ENCODE peak calls at places on chromosome 4, in ten cellular contexts. C is stimulated activated CD8-positive, alpha-beta memory T cell treated with anti-CD3 and anti-CD28 coated beads, Interleukin-15, amount 100 ng/mL, for 24 hours; F is NCI-H187; A is OCI-M1; J is germinal center; Y is kidney glomerular epithelial cell; T is nucleus accumbens; P is COLO829; X is NCI-H2171 treated with DMSO at 0.1 percent for 48 hours; E is occipital lobe. N is an unnamed sample.

GRCh38 chr4:151468715-151469696 is 60.0 kb downstream of the FHIP1A start:
- DNase-seq in X (no peak), T (no peak), F (no peak), A (no peak), E (no peak), C (no peak), Y (no peak), P (no peak), J (no peak), N (no peak)

GRCh38 chr4:159516556-159516955 is 413.7 kb downstream of the RAPGEF2 start:
- DNase-seq in Y (peak; percentile 73), J (no peak), F (no peak), A (no peak), C (no peak), T (no peak), P (no peak), E (no peak), X (no peak), N (no peak)

GRCh38 chr4:156915216-156915615 is 56.4 kb downstream of the PDGFC start:
- DNase-seq in Y (no peak), P (no peak), J (no peak), E (no peak), T (no peak), A (no peak), C (no peak), F (no peak), X (no peak), N (no peak)

GRCh38 chr4:81352476-81352875 is 119.2 kb downstream of the RASGEF1B start:
- DNase-seq in C (no peak), P (no peak), F (no peak), A (no peak), X (no peak), Y (no peak), T (no peak), J (no peak), E (no peak), N (no peak)

GRCh38 chr4:186949847-186950246 is 226.2 kb upstream of the FAT1 start:
- DNase-seq in E (no peak), X (no peak), F (no peak), A (no peak), P (no peak), T (no peak), C (no peak), Y (no peak), J (no peak), N (no peak)

GRCh38 chr4:1808396-1808795 is 15.3 kb downstream of the FGFR3 start:
- DNase-seq in E (no peak), X (no peak), Y (no peak), F (no peak), J (no peak), A (no peak), P (no peak), C (no peak), T (no peak), N (no peak)

GRCh38 chr4:145988628-145989027 is 50.0 kb upstream of the ZNF827 start:
- DNase-seq in F (no peak), J (no peak), T (no peak), P (no peak), X (no peak), E (no peak), C (no peak), Y (no peak), A (no peak), N (no peak)

GRCh38 chr4:169079942-169080827 is 70.1 kb upstream of the CBR4 start:
- DNase-seq in E (no peak), F (no peak), Y (no peak), J (peak; percentile 24), C (no peak), X (peak; percentile 44), T (no peak), P (peak; percentile 16), A (peak; percentile 67), N (no peak)

GRCh38 chr4:54233128-54233696 is 4.1 kb downstream of the PDGFRA start:
- DNase-seq in Y (peak; percentile 91), P (peak; percentile 73), E (peak; percentile 69), T (peak; percentile 70), A (peak; percentile 90), F (peak; percentile 76), J (peak; percentile 88), C (peak; percentile 59), X (peak; percentile 49), N (peak; percentile 63)

GRCh38 chr4:47774078-47774477 is 63.8 kb downstream of the CORIN start:
- DNase-seq in A (no peak), P (no peak), J (no peak), Y (no peak), E (no peak), X (no peak), T (no peak), F (no peak), C (no peak), N (no peak)

GRCh38 chr4:156654410-156654809 is 317.2 kb downstream of the PDGFC start:
- DNase-seq in E (no peak), F (no peak), A (no peak), X (no peak), J (no peak), Y (no peak), P (no peak), C (no peak), T (no peak), N (no peak)

GRCh38 chr4:84952776-84953175 is 13.7 kb downstream of the WDFY3 start:
- DNase-seq in X (no peak), C (no peak), F (no peak), E (no peak), J (no peak), T (no peak), P (no peak), Y (no peak), A (no peak), N (no peak)

GRCh38 chr4:54067163-54067562 is 2.8 kb upstream of the CHIC2 start:
- DNase-seq in A (no peak), T (no peak), F (no peak), J (no peak), Y (peak; percentile 57), X (no peak), P (no peak), E (no peak), C (no peak), N (no peak)

GRCh38 chr4:39970559-39971270 is 7.0 kb downstream of the PDS5A start:
- DNase-seq in Y (peak; percentile 89), X (no peak), J (no peak), A (peak; percentile 87), E (no peak), C (no peak), F (no peak), T (no peak), P (no peak), N (no peak)

GRCh38 chr4:61200195-61200990 is at the start of gene ADGRL3:
- DNase-seq in X (peak; percentile 52), Y (peak; percentile 37), T (peak; percentile 81), C (no peak), E (peak; percentile 74), A (peak; percentile 84), P (no peak), F (peak; percentile 67), J (no peak), N (peak; percentile 64)

GRCh38 chr4:145473203-145473602 is 8.4 kb upstream of the SMAD1 start:
- DNase-seq in A (no peak), X (no peak), C (no peak), F (no peak), J (no peak), E (no peak), P (no peak), T (no peak), Y (no peak), N (no peak)

GRCh38 chr4:2741626-2742025 is 14.5 kb downstream of the TNIP2 start:
- DNase-seq in P (no peak), Y (no peak), J (no peak), F (no peak), A (no peak), T (peak; percentile 14), X (no peak), E (no peak), C (no peak), N (no peak)

N was measured in cerebellum.